ENCODE peak calls at places on chromosomes 1 and 21, in four cellular contexts. One of them, this sample, is unnamed.

GRCh38 chr1:228739826-228740225 is 4.5 kb downstream of the RHOU start:
- DNase-seq in K562: no peak
- DNase-seq in HepG2: no peak
- DNase-seq in H1: no peak
- DNase-seq in this sample: no peak

GRCh38 chr1:213693864-213694263 is 293.9 kb upstream of the PROX1 start:
- DNase-seq in H1: no peak
- DNase-seq in HepG2: no peak
- DNase-seq in K562: no peak
- DNase-seq in this sample: no peak

GRCh38 chr1:32818804-32819541 is 1.5 kb downstream of the S100PBP start:
- DNase-seq in H1: no peak
- DNase-seq in HepG2: no peak
- DNase-seq in K562: peak
- DNase-seq in this sample: no peak

GRCh38 chr1:11518016-11518670 is 39.2 kb downstream of the DISP3 start:
- DNase-seq in K562: no peak
- DNase-seq in H1: no peak
- DNase-seq in HepG2: no peak
- DNase-seq in this sample: no peak

GRCh38 chr21:46634427-46634826 is 1.0 kb upstream of the PRMT2 start:
- DNase-seq in K562: peak
- DNase-seq in H1: no peak
- DNase-seq in HepG2: peak
- DNase-seq in this sample: no peak

GRCh38 chr1:10057305-10057704 is 24.5 kb downstream of the UBE4B start:
- DNase-seq in HepG2: no peak
- DNase-seq in H1: no peak
- DNase-seq in K562: no peak
- DNase-seq in this sample: no peak

GRCh38 chr1:30679976-30680305 is 43.4 kb downstream of the MATN1 start:
- DNase-seq in K562: no peak
- DNase-seq in HepG2: no peak
- DNase-seq in H1: no peak
- DNase-seq in this sample: no peak

GRCh38 chr1:206006946-206007345 is 3.8 kb upstream of the RAB7B start:
- DNase-seq in H1: no peak
- DNase-seq in K562: no peak
- DNase-seq in HepG2: no peak
- DNase-seq in this sample: no peak

GRCh38 chr1:164912290-164912689 is 353.3 kb downstream of the PBX1 start:
- DNase-seq in H1: no peak
- DNase-seq in K562: no peak
- DNase-seq in HepG2: no peak
- DNase-seq in this sample: no peak

GRCh38 chr21:31173881-31174555 is 135.7 kb upstream of the KRTAP19-8 start:
- DNase-seq in H1: no peak
- DNase-seq in K562: no peak
- DNase-seq in HepG2: no peak
- DNase-seq in this sample: no peak

GRCh38 chr1:88293791-88294190 is 390.3 kb upstream of the PKN2 start:
- DNase-seq in HepG2: no peak
- DNase-seq in H1: no peak
- DNase-seq in K562: no peak
- DNase-seq in this sample: no peak

GRCh38 chr1:62841587-62842169 is 57.7 kb downstream of the ATG4C start:
- DNase-seq in H1: no peak
- DNase-seq in K562: peak
- DNase-seq in HepG2: peak
- DNase-seq in this sample: peak

GRCh38 chr1:234919061-234919755 is 209.4 kb downstream of the TOMM20 start:
- DNase-seq in HepG2: no peak
- DNase-seq in H1: no peak
- DNase-seq in K562: no peak
- DNase-seq in this sample: no peak

GRCh38 chr1:77687519-77687906 is 5.1 kb upstream of the ZZZ3 start:
- DNase-seq in HepG2: peak
- DNase-seq in H1: peak
- DNase-seq in K562: no peak
- DNase-seq in this sample: peak
- TF ChIP-seq PHF8 in HepG2: no peak
- TF ChIP-seq PHF8 in H1: no peak
- TF ChIP-seq PHF8 in K562: no peak
- TF ChIP-seq PHF8 in this sample: no peak

DNA sequence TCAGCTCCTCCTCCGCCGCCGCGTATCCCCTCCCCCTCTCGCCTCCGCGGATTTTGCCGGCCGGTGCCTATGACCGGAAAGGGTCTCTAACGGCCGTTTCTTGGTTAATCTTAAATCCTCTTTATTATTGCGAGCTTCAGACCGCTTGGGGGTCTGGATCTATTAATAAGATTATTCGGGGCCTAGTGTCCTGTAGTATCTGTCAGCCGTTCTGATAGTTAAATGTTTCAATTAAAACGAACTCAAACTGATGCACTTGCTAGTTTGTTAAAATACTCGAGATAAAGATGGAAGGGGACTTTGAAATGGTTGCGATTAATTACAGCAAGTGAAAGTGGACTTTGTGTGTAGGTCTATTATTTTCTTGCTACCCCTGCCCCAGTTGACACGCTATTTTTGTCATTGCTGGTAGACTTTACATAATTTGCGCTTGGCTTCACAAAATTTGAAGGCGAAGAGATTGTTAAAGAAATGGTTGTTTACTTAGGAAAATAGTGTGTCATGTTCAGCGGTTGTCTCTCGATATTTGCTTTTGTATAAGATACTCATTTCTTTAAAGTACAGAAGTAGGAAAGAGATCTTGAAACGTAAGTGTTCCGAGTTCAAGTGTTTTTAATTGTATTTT is 779 bp downstream of the SON start:
- DNase-seq in H1: no peak
- DNase-seq in HepG2: no peak
- DNase-seq in K562: peak
- DNase-seq in this sample: no peak
- TF ChIP-seq PHF8 in H1: no peak
- TF ChIP-seq PHF8 in HepG2: no peak
- TF ChIP-seq PHF8 in K562: no peak
- TF ChIP-seq PHF8 in this sample: no peak

GRCh38 chr1:25519624-25520023 is 23.8 kb upstream of the LDLRAP1 start:
- DNase-seq in H1: no peak
- DNase-seq in K562: no peak
- DNase-seq in HepG2: no peak
- DNase-seq in this sample: no peak
- TF ChIP-seq PHF8 in H1: no peak
- TF ChIP-seq PHF8 in K562: no peak
- TF ChIP-seq PHF8 in HepG2: no peak
- TF ChIP-seq PHF8 in this sample: no peak

DNA sequence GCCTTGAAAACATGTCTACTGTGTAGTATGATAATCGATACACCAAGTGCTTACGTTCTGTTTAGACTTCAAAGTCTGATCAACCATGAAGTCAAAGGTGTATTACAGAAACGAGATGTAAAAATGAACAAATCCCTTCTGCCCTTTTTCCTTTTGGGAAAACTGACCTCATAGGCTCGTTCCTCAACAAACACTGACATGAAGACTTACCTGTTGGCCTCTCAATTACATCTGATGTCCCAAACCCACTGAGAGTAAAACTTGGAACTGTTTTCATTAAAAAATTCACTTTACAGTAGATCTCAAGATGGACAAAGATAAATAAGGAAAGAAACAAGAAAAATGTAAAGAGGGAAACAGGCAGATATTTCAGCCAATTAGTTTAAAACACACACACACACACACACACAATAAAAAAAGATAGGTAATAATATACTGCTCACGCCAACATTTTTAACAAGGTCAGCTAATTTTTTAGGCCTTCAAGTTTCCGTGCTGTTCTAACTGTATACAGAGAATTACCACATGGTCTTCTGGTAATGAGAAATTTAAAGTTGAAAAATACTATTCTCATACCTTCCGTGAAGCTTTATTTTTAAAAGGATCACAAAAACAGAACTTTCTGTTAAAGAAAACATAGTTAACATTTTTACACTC is 2.1 kb downstream of the HMGN1 start:
- DNase-seq in H1: no peak
- DNase-seq in HepG2: no peak
- DNase-seq in K562: no peak
- DNase-seq in this sample: no peak
- TF ChIP-seq PHF8 in H1: no peak
- TF ChIP-seq PHF8 in HepG2: no peak
- TF ChIP-seq PHF8 in K562: no peak
- TF ChIP-seq PHF8 in this sample: no peak

GRCh38 chr1:47175227-47175934 is 14.5 kb downstream of the PDZK1IP1 start:
- DNase-seq in H1: peak
- DNase-seq in HepG2: peak
- DNase-seq in K562: peak
- DNase-seq in this sample: peak
- TF ChIP-seq PHF8 in H1: no peak
- TF ChIP-seq PHF8 in HepG2: no peak
- TF ChIP-seq PHF8 in K562: no peak
- TF ChIP-seq PHF8 in this sample: no peak

This sample was measured in A549.